ENCODE peak calls at places on chromosomes 6 and 20, in seven cellular contexts. S is tibial artery, H is dorsolateral prefrontal cortex, M is epithelial cell of esophagus, P is cardiac muscle cell, T is GM23248, J is coronary artery. W is an unnamed sample.

GRCh38 chr6:44057931-44058616 is 69.2 kb downstream of the MRPL14 start:
- DNase-seq in S (no peak), H (no peak), M (no peak), P (no peak), T (peak), J (no peak), W (no peak)

GRCh38 chr6:157823523-157824370 is 701 bp downstream of the SNX9 start:
- DNase-seq in S (peak), H (peak), M (peak), P (peak), T (peak), J (peak), W (peak)

GRCh38 chr6:73579851-73580246 is 59.0 kb upstream of the EEF1A1 start:
- DNase-seq in S (peak), H (no peak), M (peak), P (no peak), T (peak), J (peak), W (no peak)

GRCh38 chr6:3220366-3220765 is 7.1 kb downstream of the TUBB2B start:
- DNase-seq in S (no peak), H (no peak), M (no peak), P (no peak), T (no peak), J (no peak), W (no peak)

GRCh38 chr6:104050455-104050854 is 809.3 kb downstream of the HACE1 start:
- DNase-seq in S (no peak), H (no peak), M (peak), P (no peak), T (no peak), J (no peak), W (no peak)

GRCh38 chr6:165497472-165497871 is 165.6 kb downstream of the PDE10A start:
- DNase-seq in S (no peak), H (no peak), M (no peak), P (no peak), T (no peak), J (no peak), W (no peak)

GRCh38 chr6:101534821-101535220 is 141.3 kb downstream of the GRIK2 start:
- DNase-seq in S (no peak), H (no peak), M (no peak), P (no peak), T (peak), J (no peak), W (no peak)

GRCh38 chr20:45938727-45939438 is 4.4 kb downstream of the PCIF1 start:
- DNase-seq in S (no peak), H (no peak), M (no peak), P (no peak), T (no peak), J (no peak), W (no peak)

GRCh38 chr6:91476000-91476399 is 889.1 kb upstream of the MAP3K7 start:
- DNase-seq in S (peak), H (peak), M (peak), P (peak), T (no peak), J (no peak), W (no peak)

GRCh38 chr6:63573140-63573898 is 1.0 kb downstream of the LOC128125822 start:
- DNase-seq in S (peak), H (peak), M (peak), P (peak), T (peak), J (peak), W (peak)

GRCh38 chr20:46433051-46433450 is 26.6 kb upstream of the ELMO2 start:
- DNase-seq in S (no peak), H (no peak), M (peak), P (no peak), T (no peak), J (no peak), W (no peak)

GRCh38 chr6:137145421-137145820 is 28.0 kb downstream of the IL22RA2 start:
- DNase-seq in S (no peak), H (no peak), M (peak), P (no peak), T (peak), J (no peak), W (no peak)

GRCh38 chr6:150894935-150895686 is 29.6 kb downstream of the MTHFD1L start:
- DNase-seq in S (no peak), H (no peak), M (peak), P (peak), T (peak), J (peak), W (peak)

GRCh38 chr6:33199687-33200233 is 705 bp downstream of the RXRB start:
- DNase-seq in S (no peak), H (no peak), M (peak), P (peak), T (peak), J (peak), W (no peak)

GRCh38 chr6:119493980-119494379 is 144.4 kb upstream of the MAN1A1 start:
- DNase-seq in S (no peak), H (no peak), M (peak), P (no peak), T (no peak), J (no peak), W (no peak)

GRCh38 chr6:81774542-81774941 is 22.1 kb upstream of the TENT5A start:
- DNase-seq in S (no peak), H (no peak), M (no peak), P (no peak), T (no peak), J (no peak), W (no peak)

GRCh38 chr6:3162067-3162497 is 4.7 kb upstream of the TUBB2A start:
- DNase-seq in S (no peak), H (no peak), M (no peak), P (no peak), T (peak), J (no peak), W (no peak)

GRCh38 chr6:13302751-13303667 is 25.3 kb downstream of the TBC1D7 start:
- DNase-seq in S (peak), H (peak), M (peak), P (no peak), T (peak), J (no peak), W (peak)

GRCh38 chr6:125507987-125508655 is 206.4 kb upstream of the HDDC2 start:
- DNase-seq in S (no peak), H (peak), M (peak), P (no peak), T (peak), J (no peak), W (no peak)

GRCh38 chr6:163023700-163024099 is 295.9 kb downstream of the PACRG start:
- DNase-seq in S (no peak), H (no peak), M (no peak), P (no peak), T (no peak), J (no peak), W (no peak)

GRCh38 chr6:3619800-3620199 is 131.7 kb downstream of the PXDC1 start:
- DNase-seq in S (no peak), H (no peak), M (no peak), P (no peak), T (no peak), J (peak), W (no peak)

GRCh38 chr6:159718634-159719033 is 8.7 kb upstream of the WTAP start:
- DNase-seq in S (no peak), H (no peak), M (no peak), P (no peak), T (no peak), J (no peak), W (no peak)

GRCh38 chr20:62318411-62319345 is 15.9 kb downstream of the ADRM1 start:
- DNase-seq in S (no peak), H (no peak), M (peak), P (no peak), T (peak), J (no peak), W (no peak)

GRCh38 chr6:38640216-38640909 is 634 bp upstream of the BTBD9 start:
- DNase-seq in S (no peak), H (no peak), M (no peak), P (no peak), T (peak), J (no peak), W (peak)

GRCh38 chr6:16160794-16161193 is 31.9 kb downstream of the MYLIP start:
- DNase-seq in S (no peak), H (no peak), M (no peak), P (no peak), T (no peak), J (no peak), W (no peak)

GRCh38 chr20:19249515-19249914 is 37.1 kb downstream of the SLC24A3 start:
- DNase-seq in S (no peak), H (no peak), M (peak), P (no peak), T (peak), J (no peak), W (no peak)

GRCh38 chr6:69867075-69867911 is 937 bp downstream of the COL19A1 start:
- DNase-seq in S (peak), H (no peak), M (peak), P (peak), T (peak), J (peak), W (no peak)

GRCh38 chr6:153947817-153948447 is 91.1 kb upstream of the OPRM1 start:
- DNase-seq in S (no peak), H (peak), M (peak), P (peak), T (peak), J (no peak), W (no peak)

DNA sequence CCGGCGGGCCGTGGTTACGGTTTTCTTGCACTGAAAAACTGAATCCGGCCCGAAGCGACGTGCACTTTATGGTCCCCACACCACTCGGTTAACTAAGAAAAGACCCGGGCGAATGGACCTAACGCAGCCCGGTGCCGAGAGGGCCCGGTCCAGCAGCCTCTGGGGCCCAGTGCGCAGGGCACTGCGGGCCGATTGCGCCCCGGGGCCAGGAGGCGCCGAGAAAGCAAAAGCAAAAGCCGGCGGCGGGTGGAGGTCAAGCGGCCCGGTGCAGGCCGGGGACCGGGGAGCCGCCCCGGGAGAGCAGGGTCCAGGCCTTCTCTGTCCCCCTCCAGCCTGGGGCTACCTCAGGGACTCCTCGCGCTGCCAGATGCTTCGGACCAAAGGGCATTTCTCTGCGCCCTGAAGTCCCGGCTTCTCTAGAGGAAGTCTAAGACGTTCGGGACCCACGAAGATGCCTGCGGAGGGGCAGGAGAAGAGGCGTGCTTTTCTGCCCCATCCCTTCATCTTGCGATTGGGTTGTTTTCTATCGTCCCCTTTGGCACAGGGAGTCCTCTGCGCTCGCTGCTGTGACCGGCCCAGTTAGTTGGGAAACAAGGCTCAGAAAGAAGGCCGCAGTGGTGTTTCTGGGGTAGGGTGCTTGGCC is 4.4 kb downstream of the FOXF2 start:
- DNase-seq in S (no peak), H (no peak), M (no peak), P (no peak), T (no peak), J (no peak), W (no peak)
- H3K4me3 ChIP-seq in S (peak), H (peak), M (no peak), P (peak), T (no peak), J (peak), W (peak)

GRCh38 chr6:134622382-134623173 is 304.7 kb upstream of the SGK1 start:
- DNase-seq in S (no peak), H (no peak), M (peak), P (no peak), T (peak), J (no peak), W (no peak)
- H3K4me3 ChIP-seq in S (no peak), H (no peak), M (no peak), P (no peak), T (no peak), J (no peak), W (no peak)

DNA sequence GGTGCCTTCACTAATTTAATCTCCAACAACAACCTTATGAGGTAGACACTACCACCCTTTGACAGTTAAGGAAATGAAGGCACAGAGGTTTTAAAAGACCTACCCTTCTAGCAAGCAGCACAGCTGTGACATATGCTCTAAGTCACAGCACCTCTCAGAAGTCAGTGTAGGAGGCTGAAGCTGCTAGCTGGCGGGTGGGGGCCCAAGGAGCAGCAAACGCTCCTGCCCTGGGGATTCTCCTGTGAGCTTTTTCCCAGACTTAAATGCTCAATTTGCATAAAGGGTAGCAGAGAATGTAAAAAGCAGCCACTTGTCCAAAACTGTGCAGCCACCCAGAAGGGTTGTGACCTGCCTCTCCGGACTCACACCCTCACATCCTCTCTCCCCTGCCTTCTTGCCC is 23.4 kb upstream of the ARMC12 start:
- DNase-seq in S (no peak), H (no peak), M (no peak), P (no peak), T (no peak), J (no peak), W (peak)
- H3K4me3 ChIP-seq in S (no peak), H (no peak), M (no peak), P (no peak), T (no peak), J (no peak), W (no peak)

DNA sequence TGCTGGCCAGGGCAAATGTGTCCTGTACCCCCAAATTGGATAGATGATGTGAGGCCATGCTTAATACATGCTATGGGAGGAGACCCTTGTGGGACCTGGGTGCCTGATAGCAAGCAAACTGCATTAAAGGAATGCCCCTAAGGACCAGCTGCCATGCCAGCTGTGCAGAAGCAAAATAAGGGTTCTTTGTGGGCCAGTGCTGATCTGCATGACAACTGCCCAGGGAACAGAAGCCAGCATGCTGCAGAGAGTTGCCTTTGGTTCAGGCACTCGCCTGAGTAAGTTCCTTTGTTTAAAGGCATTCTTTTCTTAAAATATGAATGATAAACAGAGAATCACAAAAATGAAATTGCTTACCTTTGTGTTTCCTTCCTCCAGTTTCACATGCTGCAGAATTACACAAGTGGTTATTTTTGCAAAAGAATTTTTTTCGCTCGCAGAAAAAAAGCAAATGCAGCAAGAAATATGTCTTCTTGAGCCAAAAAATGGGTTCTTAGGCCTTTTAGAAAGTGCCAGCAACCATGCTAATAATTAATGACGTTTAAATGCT is 6.9 kb upstream of the SYNDIG1 start:
- DNase-seq in S (no peak), H (peak), M (no peak), P (no peak), T (no peak), J (no peak), W (no peak)
- H3K4me3 ChIP-seq in S (no peak), H (no peak), M (no peak), P (no peak), T (no peak), J (no peak), W (no peak)

DNA sequence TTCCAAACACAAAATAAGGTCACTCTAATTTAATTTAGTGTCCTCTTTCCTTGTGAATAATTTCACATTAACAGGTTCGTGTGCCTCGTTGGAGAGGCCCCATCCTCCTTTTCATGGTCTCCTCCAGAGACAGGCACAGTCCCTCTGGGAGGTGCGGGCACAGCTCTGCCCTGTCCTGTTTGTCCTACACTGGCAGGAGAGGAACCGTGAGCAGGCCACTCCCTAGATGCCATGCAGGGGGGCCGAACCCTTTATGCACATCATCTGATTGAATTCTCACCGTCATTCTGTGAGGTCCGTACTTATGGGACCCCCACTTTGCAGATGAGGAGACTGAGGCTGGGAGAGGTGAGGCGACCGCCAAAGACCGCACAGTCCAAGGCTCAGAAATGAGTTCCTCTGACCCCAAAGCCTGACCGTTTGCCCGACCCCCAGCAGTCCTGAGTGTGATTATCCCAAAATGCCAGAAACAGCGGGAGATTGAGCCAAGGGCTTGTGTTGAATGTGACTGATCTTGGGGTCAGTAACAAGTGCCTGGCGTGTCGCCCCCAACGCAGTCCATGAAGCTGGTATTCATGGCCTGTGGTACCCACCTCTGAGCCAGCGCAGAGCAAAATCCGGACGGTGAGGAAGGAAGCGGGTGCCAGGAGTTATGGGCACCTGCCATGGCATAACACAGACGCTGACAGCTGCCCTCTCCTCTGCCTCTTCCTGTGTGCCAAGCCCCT is 43.5 kb downstream of the PMEPA1 start:
- DNase-seq in S (no peak), H (no peak), M (no peak), P (no peak), T (no peak), J (no peak), W (peak)
- H3K4me3 ChIP-seq in S (no peak), H (no peak), M (no peak), P (no peak), T (no peak), J (no peak), W (no peak)

W was measured in suprapubic skin.